ENCODE peak calls at places on chromosomes 7 and 10, in six cellular contexts. One of them, this sample, is unnamed.
A peak's percentile ranks its signal among the peaks of the same experiment; 100 is the strongest.

GRCh38 chr10:3452234-3452633 is 279.7 kb upstream of the PITRM1 start:
- DNase-seq in K562: no peak
- DNase-seq in SK-N-SH: no peak
- DNase-seq in HCT116: no peak
- DNase-seq in HepG2: no peak
- DNase-seq in GM12878: no peak
- DNase-seq in this sample: peak; percentile 36

GRCh38 chr10:99396471-99396870 is 34.0 kb downstream of the GOT1 start:
- DNase-seq in K562: no peak
- DNase-seq in GM12878: no peak
- DNase-seq in HCT116: no peak
- DNase-seq in HepG2: peak; percentile 26
- DNase-seq in SK-N-SH: no peak
- DNase-seq in this sample: no peak

GRCh38 chr10:80173441-80173840 is 31.9 kb downstream of the ANXA11 start:
- DNase-seq in HepG2: no peak
- DNase-seq in SK-N-SH: no peak
- DNase-seq in K562: no peak
- DNase-seq in HCT116: no peak
- DNase-seq in GM12878: no peak
- DNase-seq in this sample: no peak

GRCh38 chr7:70829221-70830059 is 302.5 kb upstream of the GALNT17 start:
- DNase-seq in GM12878: no peak
- DNase-seq in SK-N-SH: peak; percentile 81
- DNase-seq in K562: peak; percentile 72
- DNase-seq in HCT116: peak; percentile 2
- DNase-seq in HepG2: peak; percentile 24
- DNase-seq in this sample: peak; percentile 79

GRCh38 chr7:114554781-114555537 is 140.3 kb downstream of the FOXP2 start:
- DNase-seq in HCT116: peak; percentile 23
- DNase-seq in K562: no peak
- DNase-seq in GM12878: peak; percentile 41
- DNase-seq in SK-N-SH: no peak
- DNase-seq in HepG2: no peak
- DNase-seq in this sample: no peak

GRCh38 chr10:75103881-75104686 is 7.4 kb upstream of the SAMD8 start:
- DNase-seq in K562: peak; percentile 49
- DNase-seq in GM12878: no peak
- DNase-seq in HepG2: no peak
- DNase-seq in SK-N-SH: no peak
- DNase-seq in HCT116: no peak
- DNase-seq in this sample: no peak

GRCh38 chr7:153584132-153584531 is 468.1 kb upstream of the DPP6 start:
- DNase-seq in GM12878: no peak
- DNase-seq in HepG2: no peak
- DNase-seq in K562: no peak
- DNase-seq in HCT116: no peak
- DNase-seq in SK-N-SH: no peak
- DNase-seq in this sample: no peak

GRCh38 chr7:4612939-4613841 is 68.9 kb upstream of the FOXK1 start:
- DNase-seq in K562: peak; percentile 56
- DNase-seq in HepG2: no peak
- DNase-seq in SK-N-SH: peak; percentile 22
- DNase-seq in GM12878: no peak
- DNase-seq in HCT116: no peak
- DNase-seq in this sample: no peak

GRCh38 chr10:11601670-11602069 is 9.8 kb downstream of the USP6NL start:
- DNase-seq in HepG2: no peak
- DNase-seq in HCT116: no peak
- DNase-seq in SK-N-SH: no peak
- DNase-seq in GM12878: no peak
- DNase-seq in K562: peak; percentile 69
- DNase-seq in this sample: no peak

GRCh38 chr7:82443044-82443800 is at the start of gene CACNA2D1:
- DNase-seq in HCT116: no peak
- DNase-seq in SK-N-SH: peak; percentile 86
- DNase-seq in K562: no peak
- DNase-seq in HepG2: no peak
- DNase-seq in GM12878: no peak
- DNase-seq in this sample: no peak

GRCh38 chr7:29091722-29092121 is 54.6 kb downstream of the CPVL start:
- DNase-seq in SK-N-SH: no peak
- DNase-seq in HCT116: no peak
- DNase-seq in GM12878: no peak
- DNase-seq in K562: no peak
- DNase-seq in HepG2: no peak
- DNase-seq in this sample: no peak

GRCh38 chr10:38600146-38600545 is 506.0 kb downstream of the ZNF37A start:
- DNase-seq in K562: no peak
- DNase-seq in GM12878: no peak
- DNase-seq in SK-N-SH: no peak
- DNase-seq in HepG2: no peak
- DNase-seq in HCT116: no peak
- DNase-seq in this sample: no peak

GRCh38 chr7:2195403-2196246 is 37.1 kb downstream of the MAD1L1 start:
- DNase-seq in K562: peak; percentile 29
- DNase-seq in HepG2: no peak
- DNase-seq in SK-N-SH: no peak
- DNase-seq in GM12878: no peak
- DNase-seq in HCT116: no peak
- DNase-seq in this sample: no peak

GRCh38 chr7:4753610-4754432 is 21.6 kb upstream of the AP5Z1 start:
- DNase-seq in HepG2: peak; percentile 58
- DNase-seq in HCT116: peak; percentile 51
- DNase-seq in SK-N-SH: peak; percentile 95
- DNase-seq in GM12878: no peak
- DNase-seq in K562: peak; percentile 81
- DNase-seq in this sample: peak; percentile 77

GRCh38 chr10:79385804-79386531 is 38.7 kb downstream of the PPIF start:
- DNase-seq in HepG2: no peak
- DNase-seq in GM12878: no peak
- DNase-seq in SK-N-SH: peak; percentile 54
- DNase-seq in K562: no peak
- DNase-seq in HCT116: no peak
- DNase-seq in this sample: no peak

GRCh38 chr10:51214897-51215227 is 140.6 kb downstream of the PRKG1 start:
- DNase-seq in SK-N-SH: no peak
- DNase-seq in GM12878: no peak
- DNase-seq in HepG2: peak; percentile 13
- DNase-seq in HCT116: no peak
- DNase-seq in K562: no peak
- DNase-seq in this sample: no peak

GRCh38 chr10:90088008-90088322 is 386.6 kb downstream of the KIF20B start:
- DNase-seq in GM12878: no peak
- DNase-seq in SK-N-SH: no peak
- DNase-seq in K562: no peak
- DNase-seq in HCT116: no peak
- DNase-seq in HepG2: no peak
- DNase-seq in this sample: no peak

GRCh38 chr10:72164617-72165016 is 51.2 kb upstream of the ANAPC16 start:
- DNase-seq in K562: no peak
- DNase-seq in HCT116: no peak
- DNase-seq in HepG2: no peak
- DNase-seq in GM12878: no peak
- DNase-seq in SK-N-SH: no peak
- DNase-seq in this sample: no peak

GRCh38 chr7:64959072-64959747 is 31.6 kb downstream of the ZNF117 start:
- DNase-seq in GM12878: no peak
- DNase-seq in SK-N-SH: no peak
- DNase-seq in HepG2: peak; percentile 24
- DNase-seq in K562: no peak
- DNase-seq in HCT116: no peak
- DNase-seq in this sample: peak; percentile 97
- TF ChIP-seq YY1 in GM12878: no peak
- TF ChIP-seq YY1 in SK-N-SH: no peak
- TF ChIP-seq YY1 in HepG2: peak; percentile 45
- TF ChIP-seq YY1 in K562: no peak
- TF ChIP-seq YY1 in HCT116: no peak
- TF ChIP-seq YY1 in this sample: no peak

DNA sequence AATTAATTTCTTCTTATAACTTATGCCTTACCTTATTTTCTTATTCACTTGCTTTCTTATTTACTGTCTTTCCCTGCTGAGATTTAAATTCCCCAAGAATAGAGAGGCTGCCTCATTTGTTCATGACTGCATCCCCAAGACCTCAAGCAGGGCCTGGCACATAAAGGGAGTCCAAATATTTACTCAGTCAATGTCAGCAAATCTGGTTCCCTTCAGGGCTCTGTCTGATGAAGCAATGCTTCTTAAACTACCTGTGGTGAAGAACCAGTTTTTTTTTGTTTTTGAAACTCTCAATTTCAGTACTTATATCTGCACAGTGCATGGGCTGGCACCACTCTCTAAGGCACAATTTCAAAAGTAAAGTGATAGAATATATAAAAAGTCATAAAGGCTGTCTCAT is 4.7 kb downstream of the ZNF239 start:
- DNase-seq in HCT116: no peak
- DNase-seq in K562: no peak
- DNase-seq in HepG2: no peak
- DNase-seq in GM12878: no peak
- DNase-seq in SK-N-SH: no peak
- DNase-seq in this sample: no peak
- TF ChIP-seq YY1 in HCT116: no peak
- TF ChIP-seq YY1 in K562: no peak
- TF ChIP-seq YY1 in HepG2: no peak
- TF ChIP-seq YY1 in GM12878: no peak
- TF ChIP-seq YY1 in SK-N-SH: no peak
- TF ChIP-seq YY1 in this sample: no peak

DNA sequence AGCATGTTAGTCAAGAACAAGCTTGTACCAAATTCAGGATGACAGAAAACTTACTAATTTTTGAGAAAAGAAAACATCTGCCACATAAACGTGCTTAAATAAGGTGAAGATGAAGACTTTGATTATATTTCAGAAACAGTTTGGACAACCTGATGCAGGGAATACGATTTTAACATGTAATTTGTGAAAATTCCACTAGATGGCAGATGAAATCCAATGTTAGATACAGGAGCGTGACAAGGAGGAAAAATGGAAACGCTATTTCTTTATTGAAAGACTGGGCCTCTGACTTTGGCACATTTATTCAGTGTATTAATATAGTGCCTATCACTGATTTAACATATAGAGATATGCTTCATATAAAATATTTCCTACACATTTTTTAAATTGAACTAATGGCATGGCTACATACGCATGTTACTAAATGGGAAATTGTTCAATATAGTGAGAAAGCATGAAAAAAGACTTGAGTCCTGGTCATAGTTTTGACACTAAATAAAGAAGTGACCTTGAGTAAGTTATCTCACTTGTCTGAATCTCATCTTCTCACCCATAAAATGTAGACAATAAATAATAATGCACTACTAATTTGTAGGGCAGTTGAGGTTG is 60.7 kb downstream of the CD36 start:
- DNase-seq in SK-N-SH: peak; percentile 36
- DNase-seq in GM12878: no peak
- DNase-seq in HCT116: peak; percentile 58
- DNase-seq in HepG2: peak; percentile 25
- DNase-seq in K562: peak; percentile 54
- DNase-seq in this sample: peak; percentile 33
- TF ChIP-seq YY1 in SK-N-SH: no peak
- TF ChIP-seq YY1 in GM12878: no peak
- TF ChIP-seq YY1 in HCT116: no peak
- TF ChIP-seq YY1 in HepG2: no peak
- TF ChIP-seq YY1 in K562: no peak
- TF ChIP-seq YY1 in this sample: no peak

GRCh38 chr10:132522521-132523411 is 14.8 kb upstream of the INPP5A start:
- DNase-seq in HCT116: no peak
- DNase-seq in SK-N-SH: peak; percentile 19
- DNase-seq in HepG2: no peak
- DNase-seq in GM12878: no peak
- DNase-seq in K562: no peak
- DNase-seq in this sample: no peak
- TF ChIP-seq YY1 in HCT116: no peak
- TF ChIP-seq YY1 in SK-N-SH: no peak
- TF ChIP-seq YY1 in HepG2: no peak
- TF ChIP-seq YY1 in GM12878: no peak
- TF ChIP-seq YY1 in K562: no peak
- TF ChIP-seq YY1 in this sample: no peak

GRCh38 chr7:139231513-139232376 is 708 bp downstream of the UBN2 start:
- DNase-seq in GM12878: no peak
- DNase-seq in HCT116: no peak
- DNase-seq in K562: peak; percentile 71
- DNase-seq in SK-N-SH: peak; percentile 83
- DNase-seq in HepG2: peak; percentile 58
- DNase-seq in this sample: no peak
- TF ChIP-seq YY1 in GM12878: no peak
- TF ChIP-seq YY1 in HCT116: no peak
- TF ChIP-seq YY1 in K562: no peak
- TF ChIP-seq YY1 in SK-N-SH: no peak
- TF ChIP-seq YY1 in HepG2: peak; percentile 18
- TF ChIP-seq YY1 in this sample: no peak

GRCh38 chr7:64997927-64998391 is 7.1 kb upstream of the ZNF117 start:
- DNase-seq in SK-N-SH: no peak
- DNase-seq in GM12878: no peak
- DNase-seq in HepG2: no peak
- DNase-seq in HCT116: no peak
- DNase-seq in K562: no peak
- DNase-seq in this sample: no peak
- TF ChIP-seq YY1 in SK-N-SH: no peak
- TF ChIP-seq YY1 in GM12878: no peak
- TF ChIP-seq YY1 in HepG2: no peak
- TF ChIP-seq YY1 in HCT116: no peak
- TF ChIP-seq YY1 in K562: no peak
- TF ChIP-seq YY1 in this sample: no peak

DNA sequence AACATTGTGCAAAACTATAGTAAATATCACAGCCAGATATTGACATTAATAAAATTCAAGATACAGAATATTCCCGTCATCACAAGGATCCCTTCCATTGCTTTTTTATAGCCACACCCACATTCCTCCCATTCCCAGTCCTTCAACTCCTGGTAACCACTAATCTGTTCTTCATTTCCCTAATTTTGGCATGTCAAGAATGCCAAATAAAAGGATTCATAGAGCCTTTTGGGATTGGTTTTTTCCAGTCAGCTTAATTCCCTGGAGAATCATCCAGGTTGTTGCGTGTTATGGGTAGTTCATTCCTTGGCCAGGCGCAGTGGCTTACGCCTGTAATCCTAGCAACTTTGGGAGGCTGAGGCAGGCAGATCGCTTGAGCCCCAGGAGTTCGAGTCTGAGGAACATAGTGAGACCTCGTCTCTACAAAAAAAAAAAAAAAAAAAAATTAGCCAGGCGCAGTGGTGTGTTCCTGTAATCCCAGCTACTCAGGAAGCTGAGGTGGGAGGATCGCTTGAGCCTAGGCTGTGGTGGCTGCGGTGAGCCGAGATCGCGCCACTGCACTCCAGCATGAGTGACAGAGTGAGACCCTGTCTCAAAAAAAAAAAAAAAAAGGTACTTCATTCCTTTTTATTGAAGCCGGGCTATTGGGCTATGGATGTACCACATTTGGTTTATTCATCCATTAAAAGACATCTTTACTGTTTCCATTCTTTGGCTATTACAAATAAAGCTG is 2.7 kb downstream of the OGDH start:
- DNase-seq in HepG2: no peak
- DNase-seq in K562: peak; percentile 61
- DNase-seq in SK-N-SH: no peak
- DNase-seq in GM12878: no peak
- DNase-seq in HCT116: no peak
- DNase-seq in this sample: peak; percentile 30
- TF ChIP-seq YY1 in HepG2: no peak
- TF ChIP-seq YY1 in K562: no peak
- TF ChIP-seq YY1 in SK-N-SH: no peak
- TF ChIP-seq YY1 in GM12878: no peak
- TF ChIP-seq YY1 in HCT116: no peak
- TF ChIP-seq YY1 in this sample: no peak